ENCODE peak calls at places on chromosomes 7 and 10, in ten cellular contexts. P is upper lobe of right lung; Q is brain microvascular endothelial cell; D is pancreas; V is neuronal stem cell; R is adrenal gland; B is CD8-positive, alpha-beta T cell; A is IMR-90; Z is tibial artery; F is neural progenitor cell. H is an unnamed sample. For H3K36me3, the result is how much of the 10 kb centered on the place peaks cover.

GRCh38 chr7:414681-415560 is 104.7 kb downstream of the PDGFA start:
- DNase-seq in P (peak), Q (no peak), D (peak), V (no peak), R (no peak), B (no peak), A (no peak), Z (peak), F (no peak), H (peak)

GRCh38 chr10:22710139-22710745 is 4.1 kb downstream of the PIP4K2A start:
- DNase-seq in P (no peak), Q (no peak), D (no peak), V (no peak), R (no peak), B (no peak), A (no peak), Z (no peak), F (no peak), H (no peak)

GRCh38 chr7:98228801-98229200 is 17.6 kb downstream of the BHLHA15 start:
- DNase-seq in P (no peak), Q (no peak), D (peak), V (no peak), R (peak), B (no peak), A (no peak), Z (no peak), F (no peak), H (no peak)

GRCh38 chr10:122232781-122233180 is 38.3 kb upstream of the BTBD16 start:
- DNase-seq in P (no peak), Q (peak), D (no peak), V (no peak), R (no peak), B (no peak), A (peak), Z (no peak), F (no peak), H (no peak)

GRCh38 chr7:152341039-152341913 is 94.5 kb downstream of the KMT2C start:
- DNase-seq in P (no peak), Q (peak), D (no peak), V (no peak), R (peak), B (no peak), A (peak), Z (no peak), F (peak), H (no peak)

GRCh38 chr10:85597006-85597405 is 769.6 kb downstream of the GRID1 start:
- DNase-seq in P (no peak), Q (no peak), D (no peak), V (no peak), R (no peak), B (no peak), A (no peak), Z (no peak), F (peak), H (no peak)

GRCh38 chr10:30183076-30183402 is 123.7 kb upstream of the JCAD start:
- DNase-seq in P (no peak), Q (no peak), D (no peak), V (no peak), R (no peak), B (no peak), A (no peak), Z (no peak), F (no peak), H (no peak)

GRCh38 chr10:17483079-17483478 is 28.7 kb upstream of the ST8SIA6 start:
- DNase-seq in P (no peak), Q (no peak), D (no peak), V (no peak), R (no peak), B (no peak), A (peak), Z (no peak), F (no peak), H (no peak)

GRCh38 chr7:11650030-11650429 is 182.0 kb downstream of the THSD7A start:
- DNase-seq in P (no peak), Q (no peak), D (no peak), V (no peak), R (no peak), B (no peak), A (no peak), Z (no peak), F (no peak), H (no peak)

GRCh38 chr10:24249829-24250415 is 41.0 kb downstream of the KIAA1217 start:
- DNase-seq in P (no peak), Q (no peak), D (no peak), V (no peak), R (no peak), B (no peak), A (no peak), Z (no peak), F (no peak), H (no peak)

GRCh38 chr7:75596727-75597614 is 104.9 kb downstream of the SPDYE5 start:
- DNase-seq in P (no peak), Q (peak), D (no peak), V (no peak), R (peak), B (no peak), A (peak), Z (no peak), F (no peak), H (no peak)

GRCh38 chr10:24518981-24519597 is 204.6 kb downstream of the ARHGAP21 start:
- DNase-seq in P (no peak), Q (peak), D (peak), V (peak), R (peak), B (no peak), A (peak), Z (no peak), F (peak), H (no peak)

GRCh38 chr10:17454181-17454800 is at the start of gene ST8SIA6:
- DNase-seq in P (peak), Q (peak), D (peak), V (peak), R (peak), B (peak), A (peak), Z (no peak), F (peak), H (peak)

GRCh38 chr10:88027570-88027969 is 164.1 kb downstream of the PTEN start:
- DNase-seq in P (no peak), Q (no peak), D (no peak), V (no peak), R (peak), B (no peak), A (no peak), Z (peak), F (no peak), H (peak)

GRCh38 chr7:77457779-77458178 is 41.6 kb upstream of the GSAP start:
- DNase-seq in P (no peak), Q (no peak), D (no peak), V (no peak), R (no peak), B (no peak), A (no peak), Z (no peak), F (no peak), H (no peak)

GRCh38 chr10:130924138-130924819 is 387.2 kb downstream of the TCERG1L start:
- DNase-seq in P (no peak), Q (no peak), D (peak), V (peak), R (peak), B (no peak), A (no peak), Z (no peak), F (peak), H (no peak)

GRCh38 chr10:87054373-87055295 is 34.5 kb downstream of the FAM25A start:
- DNase-seq in P (no peak), Q (peak), D (no peak), V (peak), R (peak), B (no peak), A (peak), Z (no peak), F (peak), H (no peak)

GRCh38 chr7:121490309-121490708 is 94.2 kb upstream of the FAM3C start:
- DNase-seq in P (no peak), Q (no peak), D (no peak), V (no peak), R (no peak), B (no peak), A (no peak), Z (no peak), F (no peak), H (no peak)

DNA sequence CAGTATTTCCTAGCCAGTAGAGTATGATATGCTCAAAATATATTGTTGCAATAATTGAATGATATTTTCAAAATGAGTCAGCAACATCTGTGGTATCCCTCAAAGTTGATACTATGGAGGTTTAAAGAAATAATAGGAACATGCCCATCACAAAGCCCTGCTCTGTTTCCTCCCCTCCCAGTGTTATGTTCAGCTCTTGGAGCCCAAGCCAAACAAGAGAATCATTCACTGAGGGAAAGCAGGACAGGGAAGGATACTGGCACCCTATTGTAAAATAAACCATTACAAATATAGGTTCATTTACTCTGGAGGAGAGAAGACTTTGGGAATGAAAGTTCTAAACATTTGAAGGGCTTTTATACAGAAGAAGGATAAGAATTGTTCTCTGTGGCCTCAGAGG is 37.6 kb downstream of the SORCS3 start:
- DNase-seq in P (no peak), Q (no peak), D (no peak), V (no peak), R (no peak), B (no peak), A (no peak), Z (no peak), F (no peak), H (no peak)
- H3K36me3 ChIP-seq in P (under half), Q (under half), D (under half), V (under half), R (under half), B (under half), A (under half), Z (under half), F (under half), H (under half)

GRCh38 chr10:91198781-91199180 is 21.7 kb upstream of the PCGF5 start:
- DNase-seq in P (no peak), Q (peak), D (no peak), V (no peak), R (peak), B (no peak), A (peak), Z (no peak), F (no peak), H (no peak)
- H3K4me3 ChIP-seq in P (no peak), Q (no peak), D (no peak), V (no peak), R (no peak), B (no peak), A (no peak), Z (no peak), F (no peak), H (no peak)

DNA sequence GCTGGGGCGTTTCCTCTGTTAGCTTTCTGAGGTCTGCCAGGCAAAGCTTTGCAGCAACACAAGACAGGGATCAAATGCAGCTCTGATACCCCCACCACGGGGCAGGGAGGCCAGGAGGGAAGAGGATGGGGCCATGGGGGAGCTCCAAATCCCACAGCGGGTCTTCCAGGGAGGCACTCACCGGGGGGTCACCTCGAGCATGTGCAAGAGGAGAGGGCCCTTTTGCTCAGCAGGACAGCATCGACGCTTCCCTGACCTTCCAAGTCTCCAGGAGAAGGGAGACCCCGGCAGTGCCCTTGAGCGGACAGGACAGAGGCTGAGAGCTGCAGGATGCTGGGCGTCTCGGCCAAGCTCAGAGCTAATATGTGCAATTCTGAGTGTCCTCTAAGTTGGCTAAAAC is 127.6 kb downstream of the WDR37 start:
- DNase-seq in P (peak), Q (no peak), D (no peak), V (no peak), R (no peak), B (no peak), A (no peak), Z (peak), F (no peak), H (peak)
- H3K27ac ChIP-seq in P (no peak), Q (no peak), D (no peak), V (no peak), R (no peak), B (no peak), A (no peak), Z (no peak), F (no peak), H (no peak)

GRCh38 chr7:139389774-139390173 is 30.1 kb downstream of the LUC7L2 start:
- DNase-seq in P (no peak), Q (no peak), D (no peak), V (no peak), R (no peak), B (no peak), A (no peak), Z (no peak), F (no peak), H (no peak)

GRCh38 chr7:139387594-139387993 is 27.9 kb downstream of the LUC7L2 start:
- DNase-seq in P (no peak), Q (no peak), D (no peak), V (no peak), R (no peak), B (no peak), A (no peak), Z (no peak), F (no peak), H (no peak)

GRCh38 chr7:139389091-139389490 is 29.4 kb downstream of the LUC7L2 start:
- DNase-seq in P (no peak), Q (no peak), D (no peak), V (no peak), R (no peak), B (no peak), A (no peak), Z (no peak), F (no peak), H (no peak)

GRCh38 chr7:139382439-139382838 is 22.7 kb downstream of the LUC7L2 start:
- DNase-seq in P (no peak), Q (no peak), D (no peak), V (no peak), R (no peak), B (no peak), A (no peak), Z (no peak), F (no peak), H (no peak)

GRCh38 chr7:139384611-139385010 is 24.9 kb downstream of the LUC7L2 start:
- DNase-seq in P (no peak), Q (no peak), D (no peak), V (no peak), R (no peak), B (no peak), A (no peak), Z (no peak), F (no peak), H (no peak)
- H3K36me3 ChIP-seq in P (half or more), Q (under half), D (under half), V (under half), R (under half), B (under half), A (under half), Z (half or more), F (under half), H (under half)